ENCODE peak calls at places on chromosome 19, in four cellular contexts. X is lower lobe of right lung, J is neural progenitor cell, Y is thoracic aorta. K is an unnamed sample.

GRCh38 chr19:29245221-29245620 is 32.3 kb upstream of the UQCRFS1 start:
- DNase-seq in X (no peak), J (no peak), Y (no peak), K (no peak)

GRCh38 chr19:1847684-1848398 is 442 bp downstream of the REXO1 start:
- DNase-seq in X (no peak), J (peak; percentile 72), Y (no peak), K (peak; percentile 55)

GRCh38 chr19:49546825-49547565 is 19.2 kb downstream of the RCN3 start:
- DNase-seq in X (no peak), J (peak; percentile 95), Y (peak; percentile 47), K (peak; percentile 91)

GRCh38 chr19:7368456-7368855 is 19.7 kb downstream of the ARHGEF18 start:
- DNase-seq in X (no peak), J (no peak), Y (no peak), K (no peak)

GRCh38 chr19:39144487-39145071 is 19.0 kb downstream of the PAK4 start:
- DNase-seq in X (no peak), J (peak; percentile 62), Y (no peak), K (no peak)

GRCh38 chr19:3358919-3359849 is 7.2 kb upstream of the NFIC start:
- DNase-seq in X (peak; percentile 85), J (peak; percentile 60), Y (no peak), K (no peak)

GRCh38 chr19:3359850-3360493 is 6.4 kb upstream of the NFIC start:
- DNase-seq in X (no peak), J (no peak), Y (no peak), K (no peak)

GRCh38 chr19:47319923-47320871 is 10.5 kb downstream of the C5AR1 start:
- DNase-seq in X (no peak), J (no peak), Y (no peak), K (no peak)

GRCh38 chr19:17879466-17879865 is 7.7 kb downstream of the SLC5A5 start:
- DNase-seq in X (no peak), J (no peak), Y (no peak), K (no peak)

GRCh38 chr19:17743874-17744273 is 7.4 kb upstream of the FCHO1 start:
- DNase-seq in X (no peak), J (no peak), Y (no peak), K (no peak)

GRCh38 chr19:29576761-29577661 is 29.1 kb upstream of the POP4 start:
- DNase-seq in X (no peak), J (no peak), Y (no peak), K (no peak)

GRCh38 chr19:38433268-38433733 is at the start of gene RYR1:
- DNase-seq in X (peak; percentile 79), J (peak; percentile 95), Y (no peak), K (no peak)

GRCh38 chr19:47609885-47610545 is 1.1 kb downstream of the BICRA start:
- DNase-seq in X (peak; percentile 65), J (peak; percentile 84), Y (no peak), K (peak; percentile 69)

GRCh38 chr19:10113964-10114650 is 2.6 kb downstream of the P2RY11 start:
- DNase-seq in X (no peak), J (no peak), Y (no peak), K (no peak)

GRCh38 chr19:45322744-45323281 is at the start of gene CKM:
- DNase-seq in X (no peak), J (no peak), Y (no peak), K (no peak)

GRCh38 chr19:44756089-44756562 is 7.6 kb downstream of the BCL3 start:
- DNase-seq in X (no peak), J (no peak), Y (no peak), K (no peak)

GRCh38 chr19:19226204-19226603 is 14.4 kb downstream of the NCAN start:
- DNase-seq in X (no peak), J (no peak), Y (no peak), K (no peak)

GRCh38 chr19:19224150-19224851 is 12.5 kb downstream of the NCAN start:
- DNase-seq in X (no peak), J (peak; percentile 45), Y (no peak), K (no peak)

GRCh38 chr19:19224852-19225494 is 13.2 kb downstream of the NCAN start:
- DNase-seq in X (peak; percentile 87), J (peak; percentile 91), Y (no peak), K (peak; percentile 73)

GRCh38 chr19:19227217-19227616 is 15.5 kb downstream of the NCAN start:
- DNase-seq in X (no peak), J (no peak), Y (no peak), K (no peak)

GRCh38 chr19:19226663-19227062 is 14.9 kb downstream of the NCAN start:
- DNase-seq in X (no peak), J (no peak), Y (no peak), K (no peak)
- H3K27ac ChIP-seq in X (no peak overlapping the region), J (no peak overlapping the region), Y (no peak overlapping the region), K (no peak overlapping the region)

GRCh38 chr19:33521480-33522370 is at the start of gene PEPD:
- DNase-seq in X (peak; percentile 91), J (peak; percentile 97), Y (peak; percentile 64), K (peak; percentile 85)
- H3K4me1 ChIP-seq in X (peaks cover 20% of the 10 kb centered on the region), J (peaks cover 30% of the 10 kb centered on the region), Y (peaks cover 6% of the 10 kb centered on the region), K (peaks cover 17% of the 10 kb centered on the region)

DNA sequence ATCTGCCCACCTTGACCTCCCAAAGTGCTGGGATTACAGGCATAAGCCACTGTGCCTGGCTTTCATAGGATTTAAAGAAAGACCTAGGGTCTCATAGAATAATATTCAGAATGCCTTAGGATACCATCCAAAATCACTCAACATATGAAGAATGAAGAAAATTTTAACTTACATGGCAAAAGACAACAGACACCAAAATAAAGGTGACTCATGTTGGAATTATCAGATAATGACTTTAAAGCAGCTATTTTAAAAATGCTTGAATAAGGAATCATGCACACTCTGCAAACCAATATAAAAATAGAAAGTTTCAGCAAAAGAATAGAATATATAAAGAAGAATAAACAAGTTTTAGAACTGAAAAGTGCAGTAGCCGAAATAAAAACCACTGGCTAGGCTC is 29.3 kb downstream of the ZNF566 start:
- DNase-seq in X (no peak), J (no peak), Y (no peak), K (no peak)
- H3K27ac ChIP-seq in X (no peak overlapping the region), J (no peak overlapping the region), Y (no peak overlapping the region), K (no peak overlapping the region)

GRCh38 chr19:12782424-12783225 is 7.3 kb upstream of the HOOK2 start:
- DNase-seq in X (peak; percentile 94), J (peak; percentile 67), Y (no peak), K (peak; percentile 91)
- H3K4me1 ChIP-seq in X (peaks cover 85% of the 10 kb centered on the region), J (peaks cover 31% of the 10 kb centered on the region), Y (peaks cover 45% of the 10 kb centered on the region), K (peaks cover 76% of the 10 kb centered on the region)

DNA sequence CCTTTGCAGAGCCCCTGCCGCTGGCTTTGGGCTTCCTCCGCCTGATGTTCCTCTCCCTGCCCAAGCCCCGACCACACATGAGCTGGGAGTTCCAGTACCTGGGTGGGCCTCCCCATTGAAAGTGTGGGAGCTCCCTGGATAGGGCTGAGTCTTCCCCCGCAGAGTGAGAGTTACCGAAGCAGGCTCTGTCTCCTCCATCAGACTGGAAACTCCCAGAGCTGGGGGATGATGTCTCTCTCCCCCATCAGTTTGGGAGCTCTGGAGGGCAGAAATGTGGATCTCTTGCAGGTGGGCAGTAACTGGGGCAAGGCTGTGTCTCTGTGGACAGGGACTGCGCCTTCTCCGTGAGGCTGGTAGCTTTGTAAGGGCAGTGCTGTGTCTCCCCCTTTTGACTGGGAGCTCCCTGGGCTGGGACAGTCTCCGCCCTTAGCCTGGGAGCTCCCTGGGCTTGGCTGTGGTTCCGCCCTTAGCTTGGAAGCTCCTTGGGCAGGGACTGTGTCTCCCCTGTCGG is 767 bp downstream of the DCAF15 start:
- DNase-seq in X (no peak), J (peak; percentile 63), Y (no peak), K (peak; percentile 63)
- H3K27ac ChIP-seq in X (peak overlapping the region; percentile 87), J (no peak overlapping the region), Y (no peak overlapping the region), K (no peak overlapping the region)

GRCh38 chr19:54302252-54302651 is 10.7 kb downstream of the LILRA5 start:
- DNase-seq in X (no peak), J (no peak), Y (no peak), K (no peak)
- H3K4me1 ChIP-seq in X (no peaks in the 10 kb centered on the region), J (no peaks in the 10 kb centered on the region), Y (no peaks in the 10 kb centered on the region), K (no peaks in the 10 kb centered on the region)

GRCh38 chr19:35110974-35111373 is 4.6 kb upstream of the FXYD3 start:
- DNase-seq in X (no peak), J (no peak), Y (no peak), K (no peak)

GRCh38 chr19:35106898-35107540 is 8.6 kb upstream of the FXYD3 start:
- DNase-seq in X (no peak), J (no peak), Y (no peak), K (no peak)

GRCh38 chr19:35107541-35107939 is 8.1 kb upstream of the FXYD3 start:
- DNase-seq in X (no peak), J (no peak), Y (no peak), K (peak; percentile 17)

GRCh38 chr19:35108730-35109129 is 6.9 kb upstream of the FXYD3 start:
- DNase-seq in X (no peak), J (no peak), Y (no peak), K (no peak)

DNA sequence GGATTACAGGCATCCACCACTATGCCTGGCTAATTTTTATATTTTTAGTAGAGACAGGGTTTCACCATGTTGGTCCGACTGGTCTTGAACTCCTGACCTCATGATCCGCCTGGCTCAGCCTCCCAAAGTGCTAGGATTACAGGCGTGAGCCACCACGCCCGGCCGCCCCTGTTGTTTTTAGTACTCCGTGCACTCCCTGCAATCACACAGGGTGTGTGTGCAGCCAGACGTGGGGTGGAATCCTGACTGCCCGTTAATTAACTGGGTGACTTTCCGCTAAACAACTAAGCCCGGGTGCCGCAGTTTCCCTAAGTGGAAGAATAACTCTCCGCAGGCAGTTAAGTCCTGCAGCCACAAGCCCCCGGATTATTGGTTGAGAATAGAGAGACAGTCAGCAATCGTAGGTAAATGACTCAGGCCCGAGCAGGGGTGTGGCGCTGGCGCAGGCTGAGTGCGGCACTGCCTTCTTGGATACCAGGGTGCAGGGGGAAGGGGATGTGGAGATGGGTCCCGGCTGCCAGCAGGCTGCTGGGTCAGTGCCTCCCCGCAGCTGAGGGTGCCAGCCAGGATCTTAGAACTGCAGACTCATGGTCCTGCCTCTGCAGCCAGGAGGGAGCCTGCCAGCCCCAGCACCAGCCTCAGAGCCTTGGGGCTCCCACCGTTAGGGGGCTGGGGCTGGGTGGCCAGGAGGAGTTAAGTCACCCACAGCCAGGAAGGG is 6.1 kb upstream of the FXYD3 start:
- DNase-seq in X (no peak), J (peak; percentile 23), Y (no peak), K (no peak)
- H3K27ac ChIP-seq in X (no peak overlapping the region), J (no peak overlapping the region), Y (no peak overlapping the region), K (no peak overlapping the region)